ENCODE peak calls at places on chromosomes 6 and 20, in seven cellular contexts. S, Y, U, Z, Q, R and W are unnamed samples. For H3K4me1, the result is how much of the 10 kb centered on the place peaks cover.

GRCh38 chr6:37058084-37058586 is 52.7 kb downstream of the FGD2 start:
- DNase-seq in U (no peak), R (no peak), S (no peak), Q (no peak), Z (peak), Y (no peak), W (peak)

GRCh38 chr6:113120577-113121285 is 736.4 kb upstream of the MARCKS start:
- DNase-seq in S (peak), Q (peak), Z (no peak), Y (no peak), U (no peak), R (no peak), W (peak)

GRCh38 chr20:44019638-44020335 is 105.1 kb downstream of the TOX2 start:
- DNase-seq in S (peak), Z (no peak), R (no peak), Q (peak), U (no peak), Y (no peak), W (peak)

GRCh38 chr6:101113468-101114260 is 232.5 kb upstream of the ASCC3 start:
- DNase-seq in Q (no peak), R (no peak), Y (no peak), S (no peak), U (no peak), Z (no peak), W (no peak)

GRCh38 chr6:113696960-113697359 is 160.2 kb upstream of the MARCKS start:
- DNase-seq in U (no peak), Q (no peak), Y (no peak), R (no peak), Z (no peak), S (no peak), W (no peak)

GRCh38 chr6:12483712-12484111 is 193.6 kb downstream of the EDN1 start:
- DNase-seq in Z (no peak), R (no peak), U (no peak), Y (no peak), Q (no peak), S (no peak), W (peak)

GRCh38 chr6:75842732-75843131 is 93.7 kb downstream of the MYO6 start:
- DNase-seq in S (no peak), R (no peak), Y (no peak), Q (no peak), U (no peak), Z (no peak), W (no peak)

GRCh38 chr6:29414588-29414987 is at the start of gene OR12D1:
- DNase-seq in Y (no peak), Q (no peak), Z (no peak), S (peak), R (no peak), U (no peak), W (no peak)

GRCh38 chr6:11213305-11214106 is 19.0 kb downstream of the NEDD9 start:
- DNase-seq in R (no peak), U (no peak), Z (no peak), Y (no peak), Q (no peak), S (no peak), W (no peak)

GRCh38 chr6:88573971-88574370 is 389.4 kb downstream of the RNGTT start:
- DNase-seq in S (peak), Y (no peak), Z (no peak), Q (no peak), U (no peak), R (peak), W (no peak)

GRCh38 chr6:120805267-120805666 is 529.0 kb downstream of the TBC1D32 start:
- DNase-seq in R (no peak), Z (no peak), S (peak), Y (no peak), U (no peak), Q (no peak), W (peak)

GRCh38 chr20:19056909-19057308 is 155.5 kb upstream of the SLC24A3 start:
- DNase-seq in Y (no peak), Z (no peak), U (no peak), Q (peak), R (no peak), S (no peak), W (no peak)

GRCh38 chr6:134079406-134079921 is 27.0 kb upstream of the SLC2A12 start:
- DNase-seq in Y (no peak), Q (no peak), S (no peak), Z (no peak), U (no peak), R (no peak), W (no peak)

GRCh38 chr6:53727748-53728147 is 62.2 kb upstream of the KLHL31 start:
- DNase-seq in Q (no peak), R (no peak), Y (no peak), U (no peak), Z (no peak), S (no peak), W (peak)

GRCh38 chr6:130033999-130034814 is 15.8 kb downstream of the L3MBTL3 start:
- DNase-seq in Q (no peak), U (no peak), S (no peak), Z (no peak), R (no peak), Y (peak), W (peak)

GRCh38 chr6:31775184-31775583 is 1.9 kb downstream of the VWA7 start:
- DNase-seq in S (no peak), R (no peak), U (no peak), Q (no peak), Z (no peak), Y (no peak), W (no peak)

GRCh38 chr6:99121748-99122147 is 174.0 kb upstream of the FBXL4 start:
- DNase-seq in Y (no peak), Q (no peak), S (no peak), R (no peak), Z (no peak), U (no peak), W (no peak)

GRCh38 chr20:25309395-25310267 is 61.7 kb downstream of the PYGB start:
- DNase-seq in U (no peak), R (no peak), Y (peak), Z (peak), S (no peak), Q (no peak), W (peak)

GRCh38 chr20:54086444-54087134 is 16.2 kb upstream of the BCAS1 start:
- DNase-seq in Y (no peak), Z (no peak), S (no peak), Q (no peak), U (no peak), R (no peak), W (peak)

GRCh38 chr20:35315199-35316020 is 23.2 kb upstream of the FAM83C start:
- DNase-seq in S (no peak), Q (no peak), Y (no peak), U (no peak), Z (no peak), R (no peak), W (no peak)

DNA sequence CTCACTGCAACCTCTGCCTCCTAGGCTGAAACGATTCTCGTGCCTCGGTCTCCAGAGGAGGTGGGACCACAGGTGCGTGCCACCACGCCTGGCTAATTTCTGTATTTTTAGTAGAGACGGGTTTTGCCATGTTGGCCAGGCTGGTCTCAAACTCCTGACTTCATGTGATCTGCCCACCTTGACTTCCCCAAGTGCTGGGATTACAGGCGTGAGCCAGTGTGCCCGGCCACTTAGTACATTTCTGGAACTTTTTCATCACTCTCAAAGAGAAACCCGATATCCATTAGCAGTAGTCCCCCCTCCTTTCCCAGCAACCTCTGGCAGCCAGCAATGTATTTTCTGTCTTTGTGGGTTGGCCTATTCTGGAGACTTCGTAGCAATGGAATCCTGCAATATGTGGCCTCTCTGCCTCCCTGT is 109.8 kb downstream of the JARID2 start:
- DNase-seq in S (no peak), U (peak), Y (no peak), Q (no peak), Z (no peak), R (no peak), W (no peak)
- H3K4me1 ChIP-seq in S (under half), U (under half), Y (under half), Q (under half), Z (half or more), R (under half), W (under half)

GRCh38 chr6:125196613-125197012 is 43.0 kb downstream of the TPD52L1 start:
- DNase-seq in Y (no peak), S (no peak), R (no peak), Z (no peak), Q (no peak), U (no peak), W (peak)

GRCh38 chr6:125200986-125201385 is 47.4 kb downstream of the TPD52L1 start:
- DNase-seq in Z (no peak), R (no peak), Y (no peak), S (no peak), U (no peak), Q (no peak), W (no peak)

GRCh38 chr6:125195526-125195925 is 42.0 kb downstream of the TPD52L1 start:
- DNase-seq in Q (no peak), Z (no peak), S (no peak), R (no peak), U (no peak), Y (no peak), W (no peak)

GRCh38 chr6:125197795-125198269 is 44.3 kb downstream of the TPD52L1 start:
- DNase-seq in R (no peak), Q (peak), Z (peak), Y (peak), S (no peak), U (peak), W (peak)

GRCh38 chr6:125198285-125199009 is 44.9 kb downstream of the TPD52L1 start:
- DNase-seq in Y (no peak), Q (no peak), S (no peak), U (no peak), R (no peak), Z (no peak), W (no peak)
- H3K4me1 ChIP-seq in Y (under half), Q (under half), S (under half), U (under half), R (under half), Z (half or more), W (under half)

GRCh38 chr20:50513169-50514034 is 3.2 kb downstream of the PTPN1 start:
- DNase-seq in Q (no peak), Z (no peak), U (no peak), R (no peak), S (no peak), Y (no peak), W (peak)
- H3K4me1 ChIP-seq in Q (under half), Z (half or more), U (under half), R (under half), S (under half), Y (under half), W (half or more)

GRCh38 chr20:31681769-31682168 is 40.9 kb downstream of the BCL2L1 start:
- DNase-seq in R (no peak), S (no peak), Z (no peak), Y (no peak), Q (no peak), U (no peak), W (no peak)
- H3K4me1 ChIP-seq in R (under half), S (under half), Z (under half), Y (under half), Q (under half), U (under half), W (under half)

GRCh38 chr6:118889163-118889562 is 4.8 kb upstream of the ASF1A start:
- DNase-seq in Y (no peak), Q (no peak), U (no peak), R (no peak), Z (no peak), S (no peak), W (no peak)
- H3K4me1 ChIP-seq in Y (under half), Q (under half), U (under half), R (under half), Z (under half), S (under half), W (under half)

DNA sequence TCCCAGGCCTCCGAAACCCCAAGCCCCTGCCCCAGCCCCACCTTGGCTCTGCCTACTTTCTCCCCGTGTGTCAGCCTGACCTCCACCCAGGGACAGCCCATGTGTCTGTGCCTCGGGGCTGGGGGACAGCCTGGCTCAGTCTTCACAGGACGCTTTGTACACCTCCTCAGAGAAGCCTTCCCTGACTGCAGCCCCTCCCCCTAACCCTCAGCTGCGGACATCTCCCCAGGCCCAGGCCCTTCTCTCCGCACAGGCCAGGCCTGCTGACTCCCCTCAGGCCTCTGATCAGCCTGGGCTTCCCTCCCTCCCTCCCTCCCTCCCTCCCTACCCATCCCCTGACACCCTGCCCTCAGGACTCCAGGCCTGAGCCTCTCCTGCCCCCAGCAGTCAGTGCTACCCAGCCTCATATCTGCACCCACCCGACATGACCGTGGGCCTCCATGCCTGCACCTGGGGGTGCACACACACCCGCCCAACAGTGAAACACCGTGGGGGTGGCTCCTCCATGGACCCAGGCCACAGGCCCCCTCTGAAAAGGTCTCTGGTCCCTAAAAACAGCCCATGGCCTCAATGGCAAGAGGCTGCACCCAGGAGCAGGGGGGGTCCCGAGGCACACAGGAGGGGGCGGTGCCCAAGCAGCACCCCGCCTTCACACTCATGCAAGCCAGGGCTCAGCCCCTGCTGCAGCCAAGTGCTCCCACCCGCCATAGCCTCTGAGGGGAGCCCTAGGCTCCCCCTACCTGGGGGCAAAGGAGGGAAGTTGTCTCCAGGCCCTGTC is 12.9 kb downstream of the LAMA5 start:
- DNase-seq in R (no peak), U (no peak), Z (no peak), Y (peak), Q (peak), S (no peak), W (no peak)
- H3K4me1 ChIP-seq in R (under half), U (under half), Z (half or more), Y (under half), Q (under half), S (under half), W (half or more)

GRCh38 chr6:33771342-33772113 is 17.4 kb downstream of the LEMD2 start:
- DNase-seq in Y (peak), U (peak), R (peak), Q (peak), S (peak), Z (peak), W (peak)

GRCh38 chr6:33768644-33769120 is 20.2 kb downstream of the LEMD2 start:
- DNase-seq in S (peak), Z (peak), R (peak), U (peak), Y (peak), Q (peak), W (peak)

GRCh38 chr6:33770833-33771341 is 18.0 kb downstream of the LEMD2 start:
- DNase-seq in R (no peak), Q (no peak), U (no peak), S (no peak), Y (no peak), Z (peak), W (no peak)

GRCh38 chr6:33770116-33770832 is 18.7 kb downstream of the LEMD2 start:
- DNase-seq in Q (no peak), Z (no peak), S (no peak), R (no peak), U (no peak), Y (no peak), W (no peak)

GRCh38 chr6:33769248-33769821 is 19.6 kb downstream of the LEMD2 start:
- DNase-seq in R (no peak), U (no peak), Q (no peak), Y (no peak), S (no peak), Z (no peak), W (no peak)
- H3K4me1 ChIP-seq in R (under half), U (under half), Q (under half), Y (under half), S (under half), Z (under half), W (under half)

GRCh38 chr6:24802271-24803059 is 3.7 kb upstream of the ARMH2 start:
- DNase-seq in R (no peak), Q (peak), S (no peak), Y (no peak), U (no peak), Z (no peak), W (no peak)

GRCh38 chr6:24796616-24797290 is 2.0 kb downstream of the ARMH2 start:
- DNase-seq in U (no peak), Q (no peak), Z (no peak), R (no peak), S (no peak), Y (no peak), W (no peak)

GRCh38 chr6:24797596-24798216 is 1.0 kb downstream of the ARMH2 start:
- DNase-seq in Z (no peak), Q (no peak), S (no peak), Y (no peak), U (no peak), R (no peak), W (no peak)

GRCh38 chr6:24798740-24799540 is at the start of gene ARMH2:
- DNase-seq in Z (no peak), R (no peak), Y (no peak), Q (no peak), U (peak), S (no peak), W (no peak)

GRCh38 chr6:24799541-24799915 is 811 bp upstream of the ARMH2 start:
- DNase-seq in S (no peak), Q (no peak), R (no peak), Z (no peak), U (no peak), Y (no peak), W (no peak)
- H3K4me1 ChIP-seq in S (under half), Q (under half), R (under half), Z (under half), U (under half), Y (under half), W (under half)

GRCh38 chr6:168583821-168584220 is 142.8 kb downstream of the SMOC2 start:
- DNase-seq in R (no peak), Q (no peak), S (no peak), U (no peak), Z (no peak), Y (no peak), W (no peak)
- H3K4me1 ChIP-seq in R (under half), Q (under half), S (under half), U (under half), Z (under half), Y (under half), W (under half)